ENCODE peak calls at places on chromosome 21, in nine cellular contexts. One of them, this sample, is unnamed.

GRCh38 chr21:38367646-38368045 is 110.9 kb downstream of the KCNJ15 start:
- DNase-seq in Caco-2: no peak
- DNase-seq in psoas muscle: no peak
- DNase-seq in cardiac muscle cell: no peak
- DNase-seq in B cell: no peak
- DNase-seq in RWPE1: no peak
- DNase-seq in lower leg skin: no peak
- DNase-seq in AG09309: no peak
- DNase-seq in neural crest cell: no peak
- DNase-seq in this sample: no peak

GRCh38 chr21:15324542-15324941 is 259.7 kb upstream of the NRIP1 start:
- DNase-seq in Caco-2: no peak
- DNase-seq in psoas muscle: no peak
- DNase-seq in cardiac muscle cell: no peak
- DNase-seq in B cell: no peak
- DNase-seq in RWPE1: no peak
- DNase-seq in lower leg skin: no peak
- DNase-seq in AG09309: no peak
- DNase-seq in neural crest cell: no peak
- DNase-seq in this sample: no peak

GRCh38 chr21:31260790-31261189 is 83.3 kb downstream of the TIAM1 start:
- DNase-seq in Caco-2: no peak
- DNase-seq in psoas muscle: no peak
- DNase-seq in cardiac muscle cell: peak
- DNase-seq in B cell: no peak
- DNase-seq in RWPE1: no peak
- DNase-seq in lower leg skin: no peak
- DNase-seq in AG09309: no peak
- DNase-seq in neural crest cell: no peak
- DNase-seq in this sample: no peak

GRCh38 chr21:37965088-37965805 is 49.0 kb upstream of the KCNJ6 start:
- DNase-seq in Caco-2: no peak
- DNase-seq in psoas muscle: no peak
- DNase-seq in cardiac muscle cell: no peak
- DNase-seq in B cell: no peak
- DNase-seq in RWPE1: no peak
- DNase-seq in lower leg skin: peak
- DNase-seq in AG09309: no peak
- DNase-seq in neural crest cell: no peak
- DNase-seq in this sample: no peak

GRCh38 chr21:31348188-31348587 is 4.1 kb upstream of the TIAM1 start:
- DNase-seq in Caco-2: no peak
- DNase-seq in psoas muscle: no peak
- DNase-seq in cardiac muscle cell: no peak
- DNase-seq in B cell: no peak
- DNase-seq in RWPE1: no peak
- DNase-seq in lower leg skin: no peak
- DNase-seq in AG09309: no peak
- DNase-seq in neural crest cell: no peak
- DNase-seq in this sample: no peak

GRCh38 chr21:16420086-16420724 is 690.4 kb downstream of the USP25 start:
- DNase-seq in Caco-2: no peak
- DNase-seq in psoas muscle: peak
- DNase-seq in cardiac muscle cell: peak
- DNase-seq in B cell: no peak
- DNase-seq in RWPE1: peak
- DNase-seq in lower leg skin: no peak
- DNase-seq in AG09309: no peak
- DNase-seq in neural crest cell: no peak
- DNase-seq in this sample: peak

GRCh38 chr21:31660134-31660565 is 657 bp downstream of the SOD1 start:
- DNase-seq in Caco-2: no peak
- DNase-seq in psoas muscle: no peak
- DNase-seq in cardiac muscle cell: peak
- DNase-seq in B cell: no peak
- DNase-seq in RWPE1: peak
- DNase-seq in lower leg skin: peak
- DNase-seq in AG09309: no peak
- DNase-seq in neural crest cell: peak
- DNase-seq in this sample: peak

GRCh38 chr21:38989745-38990423 is 184.2 kb downstream of the ETS2 start:
- DNase-seq in Caco-2: no peak
- DNase-seq in psoas muscle: peak
- DNase-seq in cardiac muscle cell: peak
- DNase-seq in B cell: no peak
- DNase-seq in RWPE1: no peak
- DNase-seq in lower leg skin: no peak
- DNase-seq in AG09309: peak
- DNase-seq in neural crest cell: peak
- DNase-seq in this sample: no peak

GRCh38 chr21:36753556-36753955 is 54.6 kb downstream of the SIM2 start:
- DNase-seq in Caco-2: no peak
- DNase-seq in psoas muscle: no peak
- DNase-seq in cardiac muscle cell: peak
- DNase-seq in B cell: no peak
- DNase-seq in RWPE1: peak
- DNase-seq in lower leg skin: no peak
- DNase-seq in AG09309: peak
- DNase-seq in neural crest cell: no peak
- DNase-seq in this sample: no peak

GRCh38 chr21:36759348-36760083 is 60.6 kb downstream of the SIM2 start:
- DNase-seq in Caco-2: no peak
- DNase-seq in psoas muscle: no peak
- DNase-seq in cardiac muscle cell: no peak
- DNase-seq in B cell: no peak
- DNase-seq in RWPE1: no peak
- DNase-seq in lower leg skin: peak
- DNase-seq in AG09309: no peak
- DNase-seq in neural crest cell: no peak
- DNase-seq in this sample: no peak

GRCh38 chr21:36754241-36754881 is 55.4 kb downstream of the SIM2 start:
- DNase-seq in Caco-2: no peak
- DNase-seq in psoas muscle: no peak
- DNase-seq in cardiac muscle cell: peak
- DNase-seq in B cell: no peak
- DNase-seq in RWPE1: no peak
- DNase-seq in lower leg skin: no peak
- DNase-seq in AG09309: no peak
- DNase-seq in neural crest cell: no peak
- DNase-seq in this sample: no peak

GRCh38 chr21:36756527-36756926 is 57.6 kb downstream of the SIM2 start:
- DNase-seq in Caco-2: no peak
- DNase-seq in psoas muscle: no peak
- DNase-seq in cardiac muscle cell: no peak
- DNase-seq in B cell: no peak
- DNase-seq in RWPE1: no peak
- DNase-seq in lower leg skin: no peak
- DNase-seq in AG09309: no peak
- DNase-seq in neural crest cell: no peak
- DNase-seq in this sample: no peak

DNA sequence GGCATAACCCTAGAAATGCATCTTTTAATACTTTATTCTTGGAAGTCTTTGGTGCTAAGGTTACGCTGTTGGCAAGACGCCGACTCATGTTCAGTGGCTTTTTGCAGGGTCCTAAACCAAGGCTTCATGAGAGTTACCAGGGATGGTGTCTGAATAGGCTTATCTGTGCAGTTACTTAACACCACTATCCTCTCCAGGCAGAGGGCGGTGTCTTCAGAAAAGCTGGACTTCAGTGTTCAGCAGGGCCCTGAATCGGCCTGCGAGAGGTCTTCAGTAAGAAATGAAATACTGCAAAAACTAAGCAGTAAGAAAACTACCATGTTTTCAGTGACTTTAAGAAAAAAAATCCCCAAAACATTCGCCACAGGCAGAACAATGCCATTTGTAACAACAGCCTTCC is 58.3 kb downstream of the SIM2 start:
- DNase-seq in Caco-2: no peak
- DNase-seq in psoas muscle: no peak
- DNase-seq in cardiac muscle cell: no peak
- DNase-seq in B cell: no peak
- DNase-seq in RWPE1: no peak
- DNase-seq in lower leg skin: peak
- DNase-seq in AG09309: no peak
- DNase-seq in neural crest cell: no peak
- DNase-seq in this sample: no peak
- TF ChIP-seq CTCF in Caco-2: no peak
- TF ChIP-seq CTCF in psoas muscle: no peak
- TF ChIP-seq CTCF in cardiac muscle cell: no peak
- TF ChIP-seq CTCF in B cell: no peak
- TF ChIP-seq CTCF in RWPE1: no peak
- TF ChIP-seq CTCF in lower leg skin: no peak
- TF ChIP-seq CTCF in AG09309: no peak
- TF ChIP-seq CTCF in neural crest cell: no peak
- TF ChIP-seq CTCF in this sample: no peak

DNA sequence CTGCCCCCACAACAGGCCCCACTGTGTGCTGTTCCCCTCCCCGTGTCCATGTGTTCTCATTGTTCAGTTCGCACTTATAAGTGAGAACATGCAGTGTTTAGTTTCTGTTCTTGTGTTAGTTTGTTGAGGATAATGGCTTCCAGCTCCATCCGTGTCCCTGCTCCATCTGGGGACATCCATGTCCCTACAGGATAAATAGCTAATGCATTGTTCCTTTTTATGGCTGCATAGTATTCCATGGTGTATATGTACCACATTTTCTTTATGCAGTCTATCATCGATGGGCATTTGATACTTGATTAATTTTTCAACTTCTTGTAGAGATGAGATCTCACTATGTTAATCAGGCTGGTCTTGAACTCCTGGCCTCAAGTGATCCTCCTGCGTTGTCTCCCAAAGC is 44.4 kb upstream of the RUNX1 start:
- DNase-seq in Caco-2: no peak
- DNase-seq in psoas muscle: no peak
- DNase-seq in cardiac muscle cell: no peak
- DNase-seq in B cell: no peak
- DNase-seq in RWPE1: no peak
- DNase-seq in lower leg skin: no peak
- DNase-seq in AG09309: no peak
- DNase-seq in neural crest cell: no peak
- DNase-seq in this sample: no peak
- TF ChIP-seq CTCF in Caco-2: no peak
- TF ChIP-seq CTCF in psoas muscle: no peak
- TF ChIP-seq CTCF in cardiac muscle cell: no peak
- TF ChIP-seq CTCF in B cell: no peak
- TF ChIP-seq CTCF in RWPE1: no peak
- TF ChIP-seq CTCF in lower leg skin: no peak
- TF ChIP-seq CTCF in AG09309: no peak
- TF ChIP-seq CTCF in neural crest cell: no peak
- TF ChIP-seq CTCF in this sample: no peak

GRCh38 chr21:45246014-45246413 is 41.7 kb downstream of the POFUT2 start:
- DNase-seq in Caco-2: no peak
- DNase-seq in psoas muscle: no peak
- DNase-seq in cardiac muscle cell: no peak
- DNase-seq in B cell: no peak
- DNase-seq in RWPE1: no peak
- DNase-seq in lower leg skin: no peak
- DNase-seq in AG09309: no peak
- DNase-seq in neural crest cell: no peak
- DNase-seq in this sample: no peak

GRCh38 chr21:45236481-45236880 is 51.2 kb downstream of the POFUT2 start:
- DNase-seq in Caco-2: peak
- DNase-seq in psoas muscle: no peak
- DNase-seq in cardiac muscle cell: no peak
- DNase-seq in B cell: no peak
- DNase-seq in RWPE1: no peak
- DNase-seq in lower leg skin: no peak
- DNase-seq in AG09309: no peak
- DNase-seq in neural crest cell: no peak
- DNase-seq in this sample: no peak

GRCh38 chr21:45244799-45245340 is 42.8 kb downstream of the POFUT2 start:
- DNase-seq in Caco-2: no peak
- DNase-seq in psoas muscle: no peak
- DNase-seq in cardiac muscle cell: no peak
- DNase-seq in B cell: no peak
- DNase-seq in RWPE1: no peak
- DNase-seq in lower leg skin: no peak
- DNase-seq in AG09309: no peak
- DNase-seq in neural crest cell: no peak
- DNase-seq in this sample: no peak

GRCh38 chr21:45243603-45244002 is 44.1 kb downstream of the POFUT2 start:
- DNase-seq in Caco-2: no peak
- DNase-seq in psoas muscle: no peak
- DNase-seq in cardiac muscle cell: no peak
- DNase-seq in B cell: no peak
- DNase-seq in RWPE1: no peak
- DNase-seq in lower leg skin: no peak
- DNase-seq in AG09309: no peak
- DNase-seq in neural crest cell: no peak
- DNase-seq in this sample: no peak

GRCh38 chr21:45241357-45241756 is 46.3 kb downstream of the POFUT2 start:
- DNase-seq in Caco-2: no peak
- DNase-seq in psoas muscle: no peak
- DNase-seq in cardiac muscle cell: no peak
- DNase-seq in B cell: no peak
- DNase-seq in RWPE1: no peak
- DNase-seq in lower leg skin: no peak
- DNase-seq in AG09309: no peak
- DNase-seq in neural crest cell: no peak
- DNase-seq in this sample: no peak
- TF ChIP-seq CTCF in Caco-2: no peak
- TF ChIP-seq CTCF in psoas muscle: no peak
- TF ChIP-seq CTCF in cardiac muscle cell: no peak
- TF ChIP-seq CTCF in B cell: no peak
- TF ChIP-seq CTCF in RWPE1: no peak
- TF ChIP-seq CTCF in lower leg skin: no peak
- TF ChIP-seq CTCF in AG09309: no peak
- TF ChIP-seq CTCF in neural crest cell: no peak
- TF ChIP-seq CTCF in this sample: no peak

GRCh38 chr21:42107881-42108553 is 36.9 kb downstream of the UMODL1 start:
- DNase-seq in Caco-2: peak
- DNase-seq in psoas muscle: peak
- DNase-seq in cardiac muscle cell: peak
- DNase-seq in B cell: peak
- DNase-seq in RWPE1: peak
- DNase-seq in lower leg skin: no peak
- DNase-seq in AG09309: no peak
- DNase-seq in neural crest cell: peak
- DNase-seq in this sample: peak

GRCh38 chr21:42105916-42106315 is 34.8 kb downstream of the UMODL1 start:
- DNase-seq in Caco-2: no peak
- DNase-seq in psoas muscle: no peak
- DNase-seq in cardiac muscle cell: no peak
- DNase-seq in B cell: no peak
- DNase-seq in RWPE1: no peak
- DNase-seq in lower leg skin: no peak
- DNase-seq in AG09309: no peak
- DNase-seq in neural crest cell: no peak
- DNase-seq in this sample: no peak

GRCh38 chr21:42106425-42106824 is 35.3 kb downstream of the UMODL1 start:
- DNase-seq in Caco-2: no peak
- DNase-seq in psoas muscle: no peak
- DNase-seq in cardiac muscle cell: no peak
- DNase-seq in B cell: no peak
- DNase-seq in RWPE1: no peak
- DNase-seq in lower leg skin: no peak
- DNase-seq in AG09309: no peak
- DNase-seq in neural crest cell: no peak
- DNase-seq in this sample: no peak

GRCh38 chr21:42108554-42108885 is 37.4 kb downstream of the UMODL1 start:
- DNase-seq in Caco-2: no peak
- DNase-seq in psoas muscle: no peak
- DNase-seq in cardiac muscle cell: no peak
- DNase-seq in B cell: no peak
- DNase-seq in RWPE1: no peak
- DNase-seq in lower leg skin: no peak
- DNase-seq in AG09309: no peak
- DNase-seq in neural crest cell: no peak
- DNase-seq in this sample: no peak

DNA sequence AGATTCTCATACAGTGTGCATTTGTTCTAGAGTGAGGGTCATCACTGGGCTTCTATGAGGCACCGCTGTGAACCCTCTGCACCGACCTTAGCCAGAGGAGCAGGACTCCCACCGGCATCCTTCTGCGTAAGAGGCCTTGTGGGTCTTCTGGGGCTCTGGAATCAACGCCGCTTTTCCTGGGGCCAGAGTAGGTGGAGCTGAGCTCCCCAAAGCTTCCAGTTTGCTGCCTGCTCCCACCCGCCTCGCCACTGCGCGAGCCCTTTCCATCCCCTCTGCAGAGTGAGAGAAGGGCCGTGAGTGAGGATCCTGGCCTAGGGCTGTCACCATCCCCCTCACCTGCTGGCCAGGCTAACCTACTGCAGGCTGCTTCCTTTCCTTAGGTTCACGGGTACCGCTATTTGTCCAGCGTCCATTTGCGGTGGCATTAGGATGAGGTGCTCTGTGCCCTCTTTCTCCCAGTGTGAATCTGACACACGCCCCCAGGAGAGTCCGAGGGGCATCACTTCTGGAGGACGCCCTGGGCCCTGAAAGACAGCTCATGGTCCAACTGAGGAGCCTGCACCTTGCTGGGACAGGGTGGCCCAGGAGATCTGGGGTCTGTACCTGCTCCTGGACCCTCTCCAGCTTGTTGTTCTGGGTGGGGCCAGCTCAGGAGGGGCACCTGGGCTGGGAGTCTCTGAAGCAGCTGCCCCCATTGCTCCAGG is 36.2 kb downstream of the UMODL1 start:
- DNase-seq in Caco-2: no peak
- DNase-seq in psoas muscle: no peak
- DNase-seq in cardiac muscle cell: no peak
- DNase-seq in B cell: no peak
- DNase-seq in RWPE1: no peak
- DNase-seq in lower leg skin: no peak
- DNase-seq in AG09309: no peak
- DNase-seq in neural crest cell: no peak
- DNase-seq in this sample: no peak
- TF ChIP-seq CTCF in Caco-2: peak
- TF ChIP-seq CTCF in psoas muscle: no peak
- TF ChIP-seq CTCF in cardiac muscle cell: no peak
- TF ChIP-seq CTCF in B cell: no peak
- TF ChIP-seq CTCF in RWPE1: no peak
- TF ChIP-seq CTCF in lower leg skin: no peak
- TF ChIP-seq CTCF in AG09309: no peak
- TF ChIP-seq CTCF in neural crest cell: no peak
- TF ChIP-seq CTCF in this sample: peak